ENCODE peak calls at places on chromosomes 6 and 20, in eight cellular contexts. V is heart left ventricle, S is A549, U is GM12891, M is HCT116, I is esophagus squamous epithelium, Z is NB4, D is adrenal gland. Y is an unnamed sample.

GRCh38 chr6:142966294-142966693 is 21.3 kb upstream of the HIVEP2 start:
- DNase-seq in V (no peak), S (no peak), U (no peak), M (no peak), I (no peak), Z (no peak), D (no peak), Y (no peak)

GRCh38 chr6:40389176-40389767 is 197.9 kb downstream of the LRFN2 start:
- DNase-seq in V (no peak), S (no peak), U (no peak), M (no peak), I (no peak), Z (no peak), D (no peak), Y (no peak)

GRCh38 chr6:32972353-32973143 is 4.2 kb downstream of the BRD2 start:
- DNase-seq in V (no peak), S (peak; percentile 36), U (no peak), M (no peak), I (no peak), Z (peak; percentile 70), D (peak; percentile 53), Y (no peak)

GRCh38 chr20:40753472-40753871 is 64.4 kb upstream of the MAFB start:
- DNase-seq in V (no peak), S (no peak), U (no peak), M (no peak), I (no peak), Z (peak; percentile 39), D (no peak), Y (no peak)

GRCh38 chr20:61980647-61981583 is 84.8 kb downstream of the TAF4 start:
- DNase-seq in V (no peak), S (peak; percentile 49), U (peak; percentile 48), M (peak; percentile 3), I (no peak), Z (peak; percentile 37), D (peak; percentile 53), Y (peak; percentile 25)

GRCh38 chr6:1015819-1016218 is 296.1 kb upstream of the FOXQ1 start:
- DNase-seq in V (no peak), S (no peak), U (no peak), M (no peak), I (no peak), Z (peak; percentile 16), D (no peak), Y (no peak)

GRCh38 chr20:46157625-46158024 is 39.5 kb downstream of the CD40 start:
- DNase-seq in V (no peak), S (no peak), U (no peak), M (no peak), I (no peak), Z (no peak), D (no peak), Y (no peak)

GRCh38 chr6:223763-224162 is 68.5 kb upstream of the DUSP22 start:
- DNase-seq in V (no peak), S (no peak), U (no peak), M (no peak), I (no peak), Z (no peak), D (no peak), Y (no peak)

GRCh38 chr6:55496201-55496600 is 82.8 kb downstream of the HMGCLL1 start:
- DNase-seq in V (no peak), S (no peak), U (no peak), M (no peak), I (no peak), Z (no peak), D (no peak), Y (no peak)

GRCh38 chr20:17505664-17506517 is 25.3 kb downstream of the BFSP1 start:
- DNase-seq in V (no peak), S (no peak), U (no peak), M (no peak), I (no peak), Z (peak; percentile 69), D (peak; percentile 20), Y (peak; percentile 48)

GRCh38 chr20:35329435-35330139 is 37.4 kb upstream of the FAM83C start:
- DNase-seq in V (no peak), S (peak; percentile 84), U (no peak), M (no peak), I (no peak), Z (peak; percentile 71), D (no peak), Y (no peak)

GRCh38 chr6:118134257-118134656 is 227.2 kb downstream of the SLC35F1 start:
- DNase-seq in V (no peak), S (no peak), U (no peak), M (no peak), I (no peak), Z (no peak), D (no peak), Y (no peak)

GRCh38 chr6:150299873-150300485 is 68.8 kb upstream of the IYD start:
- DNase-seq in V (no peak), S (no peak), U (no peak), M (no peak), I (no peak), Z (no peak), D (no peak), Y (no peak)

GRCh38 chr6:56440551-56440981 is 193.2 kb upstream of the COL21A1 start:
- DNase-seq in V (no peak), S (no peak), U (no peak), M (no peak), I (no peak), Z (no peak), D (no peak), Y (no peak)

GRCh38 chr20:37192137-37192854 is 12.9 kb upstream of the MROH8 start:
- DNase-seq in V (peak; percentile 84), S (peak; percentile 82), U (peak; percentile 56), M (peak; percentile 43), I (peak; percentile 16), Z (peak; percentile 86), D (peak; percentile 87), Y (peak; percentile 67)

GRCh38 chr20:32642257-32643046 is 31.3 kb downstream of the C20orf203 start:
- DNase-seq in V (no peak), S (no peak), U (no peak), M (no peak), I (no peak), Z (no peak), D (no peak), Y (no peak)

GRCh38 chr6:44265003-44265842 is at the start of gene NFKBIE:
- DNase-seq in V (peak; percentile 97), S (peak; percentile 80), U (no peak), M (peak; percentile 68), I (no peak), Z (peak; percentile 90), D (peak; percentile 96), Y (peak; percentile 100)
- TF ChIP-seq POLR2A in V (peak; percentile 88), S (peak; percentile 81), U (peak; percentile 39), M (peak; percentile 72), I (no peak), Z (peak; percentile 57), D (peak; percentile 81), Y (peak; percentile 98)

DNA sequence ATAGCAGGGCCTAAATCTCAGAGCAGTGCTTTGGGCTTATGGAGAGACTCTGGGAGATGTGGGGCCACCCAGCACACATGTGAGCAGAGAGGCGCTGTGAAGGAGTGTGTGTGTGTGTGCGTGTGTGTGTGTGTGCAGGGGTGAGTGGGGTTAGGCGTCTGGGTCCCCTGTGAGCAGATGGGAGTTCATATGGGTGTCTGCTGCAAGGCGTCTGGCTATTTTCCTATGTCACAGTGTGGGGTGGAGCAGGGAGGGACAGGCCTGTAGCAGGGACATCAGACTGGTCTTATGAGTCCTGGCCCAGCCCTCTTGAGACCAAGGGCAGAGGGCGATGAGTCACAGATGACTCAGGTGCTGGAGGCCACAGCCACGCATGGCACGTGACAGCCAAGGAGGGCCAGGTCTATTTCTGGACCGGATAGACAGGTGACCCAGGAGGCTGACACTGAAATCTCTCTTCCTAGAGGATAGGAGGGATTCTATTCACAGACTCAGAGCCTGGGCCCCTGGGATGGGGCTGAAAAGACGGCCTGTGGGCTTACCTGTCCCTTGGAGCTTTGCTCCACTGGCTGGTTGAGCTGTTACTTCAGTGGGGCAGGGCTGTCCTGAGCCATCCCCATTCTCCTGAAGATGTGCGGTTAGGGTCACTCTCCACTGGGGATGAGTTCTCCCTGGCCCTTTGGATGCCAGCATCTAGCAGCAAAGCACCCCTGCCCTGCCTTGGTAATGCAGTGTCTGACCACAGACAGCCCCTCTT is 28.9 kb downstream of the VEGFA start:
- DNase-seq in V (peak; percentile 75), S (peak; percentile 50), U (no peak), M (peak; percentile 92), I (peak; percentile 16), Z (peak; percentile 82), D (peak; percentile 92), Y (peak; percentile 96)
- TF ChIP-seq POLR2A in V (peak; percentile 45), S (no peak), U (no peak), M (no peak), I (no peak), Z (no peak), D (peak; percentile 89), Y (no peak)

GRCh38 chr6:121333196-121333595 is 1.1 kb downstream of the TBC1D32 start:
- DNase-seq in V (no peak), S (no peak), U (no peak), M (no peak), I (no peak), Z (peak; percentile 18), D (no peak), Y (no peak)

GRCh38 chr6:121339639-121340226 is 5.5 kb upstream of the TBC1D32 start:
- DNase-seq in V (no peak), S (no peak), U (no peak), M (no peak), I (no peak), Z (no peak), D (no peak), Y (no peak)

GRCh38 chr6:121335111-121336008 is 1.1 kb upstream of the TBC1D32 start:
- DNase-seq in V (no peak), S (no peak), U (no peak), M (no peak), I (no peak), Z (peak; percentile 30), D (no peak), Y (no peak)

GRCh38 chr6:121334299-121335104 is at the start of gene TBC1D32:
- DNase-seq in V (peak; percentile 91), S (peak; percentile 77), U (peak; percentile 70), M (peak; percentile 81), I (peak; percentile 41), Z (peak; percentile 93), D (peak; percentile 96), Y (peak; percentile 63)
- TF ChIP-seq POLR2A in V (peak; percentile 52), S (peak; percentile 72), U (peak; percentile 80), M (no peak), I (no peak), Z (peak; percentile 63), D (peak; percentile 64), Y (peak; percentile 83)

GRCh38 chr6:116101298-116101718 is 655 bp downstream of the NT5DC1 start:
- DNase-seq in V (peak; percentile 80), S (no peak), U (no peak), M (no peak), I (no peak), Z (no peak), D (peak; percentile 87), Y (no peak)

GRCh38 chr6:116101790-116102189 is 1.1 kb downstream of the NT5DC1 start:
- DNase-seq in V (no peak), S (no peak), U (no peak), M (no peak), I (no peak), Z (peak; percentile 19), D (no peak), Y (no peak)

GRCh38 chr6:116099036-116099435 is 1.6 kb upstream of the NT5DC1 start:
- DNase-seq in V (no peak), S (no peak), U (no peak), M (no peak), I (no peak), Z (no peak), D (no peak), Y (no peak)

GRCh38 chr6:116102856-116103255 is 2.2 kb downstream of the NT5DC1 start:
- DNase-seq in V (no peak), S (no peak), U (no peak), M (no peak), I (no peak), Z (peak; percentile 26), D (no peak), Y (no peak)

GRCh38 chr6:116100419-116101297 is at the start of gene NT5DC1:
- DNase-seq in V (peak; percentile 81), S (peak; percentile 78), U (peak; percentile 79), M (peak; percentile 62), I (peak; percentile 28), Z (peak; percentile 89), D (peak; percentile 87), Y (peak; percentile 63)
- TF ChIP-seq POLR2A in V (peak; percentile 78), S (peak; percentile 76), U (peak; percentile 87), M (peak; percentile 83), I (no peak), Z (peak; percentile 62), D (peak; percentile 95), Y (peak; percentile 84)